ENCODE peak calls at places on chromosomes 4 and X, in five cellular contexts. K, Z, B, I and O are unnamed samples.

GRCh38 chrX:49977319-49978090 is 55.1 kb downstream of the CLCN5 start:
- DNase-seq in B (no peak), K (no peak), Z (no peak), I (no peak), O (no peak)

GRCh38 chrX:20101927-20102581 is 14.7 kb downstream of the MAP7D2 start:
- DNase-seq in I (no peak), K (no peak), B (no peak), Z (no peak), O (no peak)

GRCh38 chr4:56728512-56728911 is 47.4 kb upstream of the HOPX start:
- DNase-seq in I (peak; percentile 65), K (peak; percentile 22), Z (no peak), B (no peak), O (no peak)

GRCh38 chrX:130118396-130118795 is 8.1 kb upstream of the ELF4 start:
- DNase-seq in B (no peak), K (no peak), I (no peak), Z (no peak), O (no peak)

GRCh38 chr4:119040711-119041185 is 94.9 kb upstream of the MYOZ2 start:
- DNase-seq in I (no peak), K (no peak), B (no peak), Z (no peak), O (no peak)

GRCh38 chr4:73998040-73999011 is at the start of gene CXCL5:
- DNase-seq in I (no peak), Z (no peak), B (no peak), K (peak; percentile 2), O (peak; percentile 78)

GRCh38 chr4:113659127-113659526 is 102.4 kb downstream of the CAMK2D start:
- DNase-seq in I (no peak), K (no peak), Z (no peak), B (no peak), O (no peak)

GRCh38 chr4:123299212-123299651 is 97.4 kb upstream of the SPRY1 start:
- DNase-seq in Z (no peak), K (no peak), B (no peak), I (peak; percentile 41), O (no peak)

GRCh38 chr4:163166041-163166579 is 580 bp downstream of the NAF1 start:
- DNase-seq in I (no peak), Z (peak; percentile 43), K (peak; percentile 58), B (peak; percentile 25), O (peak; percentile 76)

GRCh38 chr4:101597204-101597603 is 193.3 kb upstream of the BANK1 start:
- DNase-seq in K (no peak), B (no peak), Z (peak; percentile 13), I (no peak), O (no peak)